ENCODE peak calls at places on chromosomes 2 and 18, in six cellular contexts. L, V, C, I, F and B are unnamed samples.

GRCh38 chr2:77034460-77034859 is 487.7 kb downstream of the LRRTM4 start:
- DNase-seq in C (no peak), V (no peak), F (no peak), L (no peak), I (peak; percentile 2), B (peak; percentile 11)

GRCh38 chr2:235575904-235576303 is 82.1 kb downstream of the AGAP1 start:
- DNase-seq in I (no peak), V (no peak), F (no peak), C (no peak), L (no peak), B (no peak)

GRCh38 chr2:241540766-241541561 is 17.6 kb upstream of the BOK start:
- DNase-seq in L (peak; percentile 92), V (peak; percentile 63), I (peak; percentile 49), F (no peak), C (peak; percentile 71), B (peak; percentile 60)

GRCh38 chr2:240586919-240587800 is 626 bp downstream of the CAPN10 start:
- DNase-seq in V (peak; percentile 65), C (peak; percentile 82), L (peak; percentile 73), F (no peak), I (peak; percentile 28), B (peak; percentile 39)

GRCh38 chr2:166282178-166282577 is 93.6 kb downstream of the SCN9A start:
- DNase-seq in L (no peak), I (no peak), C (no peak), F (no peak), V (no peak), B (no peak)

GRCh38 chr2:186783254-186783653 is 65.7 kb downstream of the ZSWIM2 start:
- DNase-seq in C (no peak), V (no peak), F (no peak), I (no peak), L (no peak), B (no peak)

GRCh38 chr2:33426666-33427231 is 49.7 kb upstream of the RASGRP3 start:
- DNase-seq in L (no peak), V (no peak), I (peak; percentile 33), C (no peak), F (no peak), B (peak; percentile 78)

GRCh38 chr2:145413261-145413660 is 893.3 kb upstream of the ZEB2 start:
- DNase-seq in C (no peak), V (no peak), F (no peak), L (no peak), I (no peak), B (no peak)

GRCh38 chr2:201807452-201807980 is 1.2 kb downstream of the CDK15 start:
- DNase-seq in L (no peak), V (no peak), F (peak; percentile 64), I (no peak), C (no peak), B (no peak)

GRCh38 chr2:176814740-176815367 is 397.7 kb upstream of the HNRNPA3 start:
- DNase-seq in C (peak; percentile 38), V (no peak), F (no peak), L (peak; percentile 56), I (peak; percentile 45), B (peak; percentile 38)

GRCh38 chr2:63047534-63048281 is 2.9 kb upstream of the OTX1 start:
- DNase-seq in I (peak; percentile 10), V (peak; percentile 7), L (peak; percentile 47), C (peak; percentile 76), F (no peak), B (no peak)
- TF ChIP-seq CTCF in I (peak; percentile 32), V (no peak), L (peak; percentile 43), C (peak; percentile 41), F (no peak), B (no peak)

GRCh38 chr2:115083216-115083615 is 640.8 kb downstream of the DPP10 start:
- DNase-seq in F (no peak), L (no peak), C (peak; percentile 15), I (peak; percentile 18), V (no peak), B (peak; percentile 40)
- TF ChIP-seq CTCF in F (no peak), L (no peak), C (peak; percentile 32), I (no peak), V (no peak), B (peak; percentile 21)

DNA sequence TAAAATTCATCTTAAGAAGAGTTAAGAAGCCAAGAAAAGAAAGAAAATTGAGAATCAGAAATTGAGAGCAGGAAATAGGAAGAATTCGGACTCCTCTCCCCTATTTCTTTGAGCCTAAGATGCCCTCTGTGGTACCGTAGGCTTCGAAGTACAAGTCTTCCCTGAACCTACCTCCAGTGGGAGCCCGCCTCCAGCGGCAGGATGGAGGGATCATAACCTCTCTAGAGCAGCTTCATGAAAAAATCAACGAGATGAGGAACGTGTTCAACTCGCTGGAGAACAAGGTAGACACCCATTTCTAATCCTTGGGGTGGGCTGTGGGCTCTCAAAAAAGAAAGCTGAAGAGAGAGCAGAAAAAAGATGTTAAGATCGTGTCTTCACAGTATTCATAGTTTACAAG is 36.3 kb downstream of the ARHGEF33 start:
- DNase-seq in C (peak; percentile 32), I (no peak), V (no peak), F (no peak), L (no peak), B (no peak)
- TF ChIP-seq CTCF in C (peak; percentile 48), I (peak; percentile 5), V (no peak), F (no peak), L (no peak), B (no peak)

DNA sequence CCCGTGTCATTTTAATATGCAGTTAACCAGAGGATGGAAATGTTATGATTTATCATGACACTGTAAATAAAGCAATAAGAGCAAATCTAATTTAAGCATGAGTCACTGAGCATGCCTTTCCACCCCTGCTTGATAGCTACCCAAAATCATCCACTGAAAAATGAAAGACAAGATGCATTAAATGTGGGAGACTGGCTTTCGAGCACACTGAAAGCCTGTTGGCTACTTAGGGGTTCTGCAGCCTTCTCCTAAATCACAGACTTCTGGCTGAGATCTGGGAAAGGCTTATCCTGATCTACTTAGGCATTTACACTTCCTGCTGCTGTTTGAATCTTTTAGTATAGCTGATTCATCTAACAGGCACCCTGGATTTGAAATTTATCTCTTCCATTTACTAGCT is 778.3 kb upstream of the CDH7 start:
- DNase-seq in L (no peak), I (peak; percentile 38), C (peak; percentile 14), V (no peak), F (no peak), B (peak; percentile 11)
- TF ChIP-seq CTCF in L (no peak), I (no peak), C (no peak), V (no peak), F (no peak), B (no peak)

GRCh38 chr18:77737412-77737811 is 487.8 kb downstream of the GALR1 start:
- DNase-seq in V (no peak), C (no peak), F (no peak), L (no peak), I (no peak), B (no peak)

GRCh38 chr18:77736817-77737216 is 487.2 kb downstream of the GALR1 start:
- DNase-seq in V (no peak), L (no peak), C (no peak), F (no peak), I (no peak), B (no peak)

DNA sequence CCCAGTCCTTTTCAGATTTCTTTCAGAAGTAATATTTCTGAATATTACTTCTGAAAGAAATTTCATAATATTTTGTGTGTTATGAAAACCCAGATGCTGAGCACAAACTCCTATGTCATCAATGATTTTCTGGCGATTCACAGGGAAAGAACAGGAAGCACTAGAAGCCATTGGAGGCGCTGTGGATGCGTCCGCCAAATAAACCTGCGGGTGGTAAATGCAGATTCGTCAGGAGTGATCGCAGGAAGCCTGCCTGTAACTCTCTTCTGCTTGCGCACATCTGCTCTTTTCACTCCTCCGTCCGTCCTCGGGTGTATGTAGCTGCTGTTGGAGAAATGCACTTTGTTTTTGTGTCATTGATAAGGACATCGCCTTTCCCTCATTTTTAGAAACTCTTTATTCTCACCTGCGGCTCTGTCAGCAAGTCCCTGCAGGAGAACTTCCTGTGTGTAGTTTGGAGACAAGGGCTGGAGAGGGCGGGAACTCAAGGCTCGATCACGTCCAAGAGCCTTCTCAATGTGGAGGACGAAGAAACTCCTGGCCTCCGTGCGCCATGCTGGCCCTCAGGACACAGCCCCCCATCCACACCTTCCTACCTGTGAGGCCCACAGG is 483.8 kb downstream of the GALR1 start:
- DNase-seq in V (no peak), C (peak; percentile 43), F (no peak), I (no peak), L (no peak), B (no peak)
- TF ChIP-seq CTCF in V (no peak), C (peak; percentile 46), F (no peak), I (no peak), L (no peak), B (no peak)